ENCODE peak calls at places on chromosome 17, in eight cellular contexts. T is tibial artery; U is heart left ventricle; O is IMR-90; Q is ovary; E is cardiac fibroblast; C is body of pancreas; S is CD8-positive, alpha-beta T cell. W is an unnamed sample.

GRCh38 chr17:65360961-65361552 is 200.4 kb downstream of the AXIN2 start:
- DNase-seq in T (no peak), C (no peak), Q (no peak), E (no peak), S (no peak), U (no peak), O (no peak), W (no peak)

GRCh38 chr17:36850794-36851193 is 86.5 kb upstream of the LHX1 start:
- DNase-seq in E (peak), S (no peak), Q (no peak), U (no peak), O (peak), T (no peak), C (no peak), W (peak)

GRCh38 chr17:52947418-52947817 is 788.9 kb upstream of the CA10 start:
- DNase-seq in O (no peak), U (no peak), E (no peak), Q (no peak), S (no peak), T (no peak), C (no peak), W (no peak)

GRCh38 chr17:30388321-30389179 is 9.8 kb downstream of the CPD start:
- DNase-seq in S (no peak), C (no peak), U (peak), Q (no peak), E (no peak), T (no peak), O (no peak), W (no peak)

GRCh38 chr17:37847811-37848331 is 76.3 kb upstream of the TBC1D3K start:
- DNase-seq in O (no peak), T (no peak), E (no peak), U (no peak), Q (no peak), S (no peak), C (no peak), W (no peak)

GRCh38 chr17:72126575-72127486 is 6.0 kb downstream of the SOX9 start:
- DNase-seq in U (no peak), O (peak), C (peak), S (no peak), T (no peak), Q (no peak), E (peak), W (peak)

GRCh38 chr17:75896360-75897075 is at the start of gene TRIM65:
- DNase-seq in T (peak), U (peak), O (peak), C (peak), Q (peak), S (peak), E (peak), W (peak)

GRCh38 chr17:80101946-80102706 is 745 bp downstream of the GAA start:
- DNase-seq in U (no peak), S (no peak), O (peak), E (peak), Q (no peak), C (no peak), T (peak), W (peak)

GRCh38 chr17:72373910-72374741 is 253.3 kb downstream of the SOX9 start:
- DNase-seq in S (no peak), E (peak), Q (no peak), U (no peak), C (no peak), O (peak), T (no peak), W (no peak)

GRCh38 chr17:64786337-64786736 is 124.2 kb upstream of the SMURF2 start:
- DNase-seq in O (no peak), T (no peak), E (no peak), Q (no peak), U (no peak), S (no peak), C (no peak), W (peak)

GRCh38 chr17:78266771-78267170 is 35.3 kb downstream of the TMEM235 start:
- DNase-seq in Q (no peak), O (no peak), T (no peak), S (no peak), C (no peak), U (no peak), E (no peak), W (no peak)

GRCh38 chr17:46950615-46950996 is 27.6 kb downstream of the GOSR2 start:
- DNase-seq in C (peak), O (no peak), T (no peak), Q (no peak), U (no peak), E (no peak), S (no peak), W (no peak)

GRCh38 chr17:53012364-53012763 is 810.4 kb upstream of the KIF2B start:
- DNase-seq in U (no peak), T (no peak), O (no peak), E (no peak), Q (no peak), C (no peak), S (no peak), W (no peak)

GRCh38 chr17:18159551-18160120 is 24.0 kb upstream of the ALKBH5 start:
- DNase-seq in E (no peak), O (peak), Q (no peak), T (no peak), U (no peak), S (no peak), C (no peak), W (no peak)

GRCh38 chr17:79482719-79483118 is 128.1 kb downstream of the RBFOX3 start:
- DNase-seq in O (no peak), Q (no peak), T (no peak), U (no peak), C (no peak), E (no peak), S (no peak), W (no peak)

GRCh38 chr17:75875940-75876189 is 2.5 kb downstream of the TRIM47 start:
- DNase-seq in E (peak), U (no peak), O (no peak), S (no peak), C (no peak), Q (no peak), T (peak), W (no peak)

GRCh38 chr17:64081802-64082799 is 47.8 kb downstream of the ERN1 start:
- DNase-seq in S (peak), O (peak), U (no peak), Q (no peak), T (no peak), C (no peak), E (peak), W (peak)

GRCh38 chr17:75721463-75722011 is 278 bp downstream of the ITGB4 start:
- DNase-seq in C (no peak), E (no peak), Q (no peak), U (no peak), S (no peak), T (no peak), O (no peak), W (no peak)

GRCh38 chr17:40553694-40554534 is 11.4 kb downstream of the CCR7 start:
- DNase-seq in U (peak), C (peak), T (peak), O (peak), E (peak), Q (peak), S (no peak), W (no peak)

GRCh38 chr17:8176998-8177731 is 985 bp upstream of the TMEM107 start:
- DNase-seq in Q (no peak), E (no peak), U (no peak), O (no peak), C (no peak), S (no peak), T (no peak), W (no peak)
- H3K4me3 ChIP-seq in Q (peak), E (peak), U (peak), O (peak), C (no peak), S (peak), T (peak), W (peak)

GRCh38 chr17:43832976-43833829 is at the start of gene MPP3:
- DNase-seq in E (peak), T (peak), O (peak), S (peak), C (peak), Q (peak), U (peak), W (peak)

GRCh38 chr17:43830510-43831145 is 2.3 kb downstream of the MPP3 start:
- DNase-seq in T (no peak), E (no peak), U (no peak), S (no peak), O (no peak), C (no peak), Q (no peak), W (no peak)

GRCh38 chr17:43831633-43832032 is 1.3 kb downstream of the MPP3 start:
- DNase-seq in C (no peak), O (no peak), S (no peak), Q (no peak), U (peak), E (no peak), T (no peak), W (no peak)

GRCh38 chr17:43834106-43834505 is 1.2 kb upstream of the MPP3 start:
- DNase-seq in E (peak), T (no peak), O (peak), Q (no peak), S (no peak), C (peak), U (no peak), W (peak)

GRCh38 chr17:43832168-43832975 is 574 bp downstream of the MPP3 start:
- DNase-seq in O (peak), T (peak), S (no peak), C (peak), Q (peak), U (peak), E (peak), W (peak)
- TF ChIP-seq CTCF in O (no peak), T (no peak), S (no peak), C (no peak), Q (no peak), U (no peak), E (no peak), W (no peak)

GRCh38 chr17:2025220-2025621 is at the start of gene RTN4RL1:
- DNase-seq in O (no peak), U (peak), Q (peak), T (peak), E (peak), C (peak), S (peak), W (peak)

GRCh38 chr17:2024572-2025219 is 438 bp downstream of the RTN4RL1 start:
- DNase-seq in Q (no peak), O (no peak), S (no peak), E (no peak), C (no peak), U (no peak), T (no peak), W (no peak)

GRCh38 chr17:2023692-2024571 is 1.2 kb downstream of the RTN4RL1 start:
- DNase-seq in C (peak), S (peak), O (peak), U (no peak), E (peak), T (peak), Q (peak), W (no peak)

GRCh38 chr17:2022647-2023046 is 2.5 kb downstream of the RTN4RL1 start:
- DNase-seq in S (no peak), O (no peak), C (no peak), T (no peak), U (no peak), E (no peak), Q (no peak), W (no peak)

GRCh38 chr17:2023256-2023655 is 1.9 kb downstream of the RTN4RL1 start:
- DNase-seq in E (no peak), S (no peak), Q (no peak), O (no peak), C (no peak), U (no peak), T (no peak), W (no peak)
- H3K4me3 ChIP-seq in E (no peak), S (no peak), Q (no peak), O (no peak), C (no peak), U (no peak), T (no peak), W (no peak)

GRCh38 chr17:45048795-45049563 is 2.5 kb downstream of the DCAKD start:
- DNase-seq in T (no peak), C (no peak), O (no peak), E (no peak), S (no peak), Q (no peak), U (no peak), W (no peak)
- TF ChIP-seq CTCF in T (peak), C (no peak), O (no peak), E (peak), S (no peak), Q (no peak), U (no peak), W (peak)

GRCh38 chr17:45430006-45430737 is 2.5 kb downstream of the ARHGAP27 start:
- DNase-seq in C (no peak), O (no peak), T (no peak), Q (no peak), E (no peak), S (no peak), U (no peak), W (no peak)
- H3K4me3 ChIP-seq in C (no peak), O (no peak), T (peak), Q (no peak), E (no peak), S (peak), U (no peak), W (peak)

GRCh38 chr17:14672830-14673229 is 371.9 kb downstream of the HS3ST3B1 start:
- DNase-seq in S (no peak), U (no peak), C (peak), O (peak), E (peak), T (no peak), Q (no peak), W (peak)
- TF ChIP-seq CTCF in S (no peak), U (no peak), C (no peak), O (no peak), E (no peak), T (no peak), Q (no peak), W (no peak)

GRCh38 chr17:7043544-7044268 is at the start of gene SLC16A11:
- DNase-seq in T (peak), U (no peak), C (peak), S (peak), O (peak), E (peak), Q (no peak), W (no peak)
- H3K4me3 ChIP-seq in T (peak), U (peak), C (no peak), S (peak), O (peak), E (peak), Q (peak), W (peak)

W was measured in bronchial epithelial cell.